ENCODE peak calls at places on chromosomes 4 and X, in five cellular contexts. Q is SK-N-SH, X is PC-9, U is AG10803, B is endothelial cell. R is an unnamed sample.
A peak's percentile ranks its signal among the peaks of the same experiment; 100 is the strongest.

GRCh38 chr4:170805352-170805751 is 715.6 kb upstream of the AADAT start:
- DNase-seq in Q (no peak), X (no peak), U (no peak), B (no peak), R (no peak)

GRCh38 chrX:1418901-1419544 is 27.1 kb upstream of the SLC25A6 start:
- DNase-seq in Q (no peak), X (no peak), U (no peak), B (no peak), R (no peak)

GRCh38 chr4:177051473-177052060 is 258.1 kb upstream of the NEIL3 start:
- DNase-seq in Q (peak; percentile 10), X (peak; percentile 9), U (no peak), B (peak; percentile 38), R (peak; percentile 29)

GRCh38 chrX:78375894-78376293 is 48.5 kb upstream of the CYSLTR1 start:
- DNase-seq in Q (no peak), X (no peak), U (no peak), B (no peak), R (no peak)

GRCh38 chr4:26867914-26868684 is 7.5 kb downstream of the STIM2 start:
- DNase-seq in Q (no peak), X (no peak), U (no peak), B (no peak), R (no peak)

GRCh38 chr4:76003015-76003414 is 4.3 kb downstream of the CXCL9 start:
- DNase-seq in Q (no peak), X (no peak), U (peak; percentile 2), B (no peak), R (no peak)

GRCh38 chr4:176123710-176124407 is 58.2 kb downstream of the WDR17 start:
- DNase-seq in Q (peak; percentile 22), X (peak; percentile 2), U (peak; percentile 6), B (peak; percentile 15), R (peak; percentile 49)

GRCh38 chr4:118589471-118590055 is 95.6 kb upstream of the METTL14 start:
- DNase-seq in Q (no peak), X (no peak), U (no peak), B (no peak), R (no peak)

GRCh38 chr4:151169223-151169622 is 69.8 kb downstream of the RPS3A start:
- DNase-seq in Q (peak; percentile 90), X (no peak), U (peak; percentile 98), B (no peak), R (no peak)

GRCh38 chr4:94811653-94812052 is 53.9 kb downstream of the BMPR1B start:
- DNase-seq in Q (no peak), X (no peak), U (no peak), B (no peak), R (no peak)

GRCh38 chrX:111543212-111543762 is 31.8 kb downstream of the SERTM2 start:
- DNase-seq in Q (no peak), X (no peak), U (no peak), B (no peak), R (no peak)

GRCh38 chrX:68417651-68418050 is 15.6 kb downstream of the OPHN1 start:
- DNase-seq in Q (no peak), X (no peak), U (no peak), B (no peak), R (no peak)

GRCh38 chr4:38691251-38692008 is 27.4 kb downstream of the KLF3 start:
- DNase-seq in Q (no peak), X (no peak), U (peak; percentile 89), B (no peak), R (no peak)

GRCh38 chr4:119028296-119028695 is 107.3 kb upstream of the MYOZ2 start:
- DNase-seq in Q (no peak), X (no peak), U (peak; percentile 57), B (no peak), R (no peak)

GRCh38 chr4:83947811-83948210 is 411.9 kb downstream of the GPAT3 start:
- DNase-seq in Q (no peak), X (no peak), U (no peak), B (no peak), R (no peak)

GRCh38 chr4:113020966-113021365 is 28.5 kb upstream of the ANK2 start:
- DNase-seq in Q (no peak), X (no peak), U (peak; percentile 67), B (no peak), R (no peak)

GRCh38 chr4:55447826-55448225 is 52.1 kb downstream of the TMEM165 start:
- DNase-seq in Q (no peak), X (no peak), U (no peak), B (no peak), R (no peak)

GRCh38 chr4:101153653-101154052 is 193.7 kb downstream of the PPP3CA start:
- DNase-seq in Q (no peak), X (no peak), U (no peak), B (no peak), R (no peak)

GRCh38 chr4:185115827-185116232 is 27.2 kb upstream of the SLC25A4 start:
- DNase-seq in Q (peak; percentile 86), X (no peak), U (peak; percentile 63), B (no peak), R (no peak)

GRCh38 chrX:107626916-107627315 is 1.4 kb upstream of the PRPS1 start:
- DNase-seq in Q (no peak), X (peak; percentile 11), U (no peak), B (no peak), R (no peak)

GRCh38 chr4:84159767-84160166 is 339.3 kb downstream of the NKX6-1 start:
- DNase-seq in Q (no peak), X (no peak), U (no peak), B (peak; percentile 43), R (no peak)

GRCh38 chrX:17814557-17814956 is 46.5 kb downstream of the RAI2 start:
- DNase-seq in Q (no peak), X (no peak), U (peak; percentile 21), B (no peak), R (no peak)

GRCh38 chr4:94486372-94486801 is 34.6 kb downstream of the PDLIM5 start:
- DNase-seq in Q (no peak), X (peak; percentile 35), U (no peak), B (no peak), R (no peak)

GRCh38 chr4:181952478-181952877 is 290.7 kb upstream of the TENM3 start:
- DNase-seq in Q (no peak), X (no peak), U (peak; percentile 89), B (no peak), R (no peak)

GRCh38 chr4:88803600-88804096 is 106.0 kb upstream of the NAP1L5 start:
- DNase-seq in Q (no peak), X (no peak), U (peak; percentile 93), B (no peak), R (no peak)

GRCh38 chrX:17744896-17745523 is 7.7 kb downstream of the SCML1 start:
- DNase-seq in Q (no peak), X (no peak), U (no peak), B (no peak), R (no peak)

GRCh38 chr4:46385235-46385634 is 4.7 kb downstream of the GABRA2 start:
- DNase-seq in Q (no peak), X (no peak), U (no peak), B (no peak), R (no peak)

GRCh38 chr4:37666625-37667071 is 19.5 kb downstream of the RELL1 start:
- DNase-seq in Q (no peak), X (peak; percentile 55), U (peak; percentile 78), B (peak; percentile 18), R (no peak)

GRCh38 chr4:173528378-173529321 is 1.4 kb downstream of the HAND2 start:
- DNase-seq in Q (peak; percentile 67), X (no peak), U (peak; percentile 22), B (no peak), R (no peak)

GRCh38 chr4:144656857-144657256 is 10.9 kb downstream of the HHIP start:
- DNase-seq in Q (no peak), X (no peak), U (peak; percentile 9), B (no peak), R (no peak)

GRCh38 chrX:115449742-115450141 is 111.2 kb upstream of the PLS3 start:
- DNase-seq in Q (no peak), X (peak; percentile 45), U (peak; percentile 46), B (no peak), R (no peak)

GRCh38 chr4:56084849-56085248 is 136.1 kb downstream of the CEP135 start:
- DNase-seq in Q (no peak), X (no peak), U (no peak), B (no peak), R (no peak)

GRCh38 chr4:86247328-86247727 is 112.5 kb downstream of the MAPK10 start:
- DNase-seq in Q (no peak), X (no peak), U (peak; percentile 22), B (no peak), R (no peak)

GRCh38 chrX:139429913-139430312 is 100.6 kb upstream of the F9 start:
- DNase-seq in Q (no peak), X (no peak), U (peak; percentile 15), B (no peak), R (no peak)

GRCh38 chr4:108512615-108513505 is 107.5 kb upstream of the RPL34 start:
- DNase-seq in Q (peak; percentile 34), X (no peak), U (peak; percentile 38), B (peak; percentile 40), R (no peak)
- TF ChIP-seq CTCF in Q (peak; percentile 42), X (no peak), U (peak; percentile 54), B (no peak), R (peak; percentile 10)

GRCh38 chr4:156109943-156110925 is 156.6 kb upstream of the CTSO start:
- DNase-seq in Q (no peak), X (no peak), U (peak; percentile 66), B (no peak), R (no peak)
- TF ChIP-seq CTCF in Q (peak; percentile 38), X (no peak), U (peak; percentile 37), B (peak; percentile 42), R (no peak)

GRCh38 chrX:104047171-104047570 is 7.4 kb downstream of the H2BW2 start:
- DNase-seq in Q (no peak), X (no peak), U (no peak), B (no peak), R (no peak)
- TF ChIP-seq CTCF in Q (no peak), X (no peak), U (no peak), B (no peak), R (no peak)

GRCh38 chr4:138887341-138887740 is 128.2 kb upstream of the NOCT start:
- DNase-seq in Q (no peak), X (no peak), U (no peak), B (no peak), R (no peak)
- TF ChIP-seq CTCF in Q (no peak), X (no peak), U (no peak), B (no peak), R (no peak)

DNA sequence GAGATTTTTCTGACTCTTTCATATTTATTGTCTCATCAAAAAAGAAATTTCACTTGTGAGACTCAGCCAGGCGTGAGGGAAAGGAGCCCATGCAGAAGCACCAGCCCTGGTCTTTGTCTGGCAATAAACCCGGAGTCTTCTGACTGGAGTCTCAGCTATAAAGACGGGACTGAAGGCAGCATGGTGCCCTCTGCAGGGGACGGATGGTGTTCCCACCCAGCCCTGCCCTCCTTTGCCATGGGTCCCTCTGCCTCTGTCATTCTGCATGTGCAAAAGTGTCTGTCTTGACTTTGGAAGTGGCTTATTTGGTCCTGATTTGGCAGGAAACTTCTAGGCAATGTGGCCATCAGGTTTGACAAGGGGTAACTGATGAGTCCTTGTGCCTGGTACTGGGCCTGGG is 14.3 kb downstream of the ZNF185 start:
- DNase-seq in Q (no peak), X (no peak), U (no peak), B (peak; percentile 22), R (no peak)
- TF ChIP-seq CTCF in Q (peak; percentile 19), X (peak; percentile 15), U (no peak), B (no peak), R (no peak)

GRCh38 chrX:151901821-151902220 is 10.9 kb upstream of the MAGEA4 start:
- DNase-seq in Q (no peak), X (no peak), U (peak; percentile 26), B (no peak), R (no peak)
- TF ChIP-seq CTCF in Q (no peak), X (no peak), U (peak; percentile 15), B (no peak), R (no peak)

GRCh38 chrX:101407748-101408529 is at the start of the genes GLA and HNRNPH2:
- DNase-seq in Q (peak; percentile 86), X (peak; percentile 87), U (peak; percentile 99), B (peak; percentile 65), R (peak; percentile 84)
- TF ChIP-seq CTCF in Q (peak; percentile 30), X (no peak), U (no peak), B (no peak), R (no peak)